ENCODE peak calls at places on chromosomes 11 and 22, in eight cellular contexts. One of them, this sample, is unnamed. For H3K4me1 and H3K36me3, the result is how much of the 10 kb centered on the place peaks cover.

GRCh38 chr11:131871061-131871460 is 500.6 kb downstream of the NTM start:
- DNase-seq in hepatocyte: no peak
- DNase-seq in tibial artery: no peak
- DNase-seq in adrenal gland: no peak
- DNase-seq in endodermal cell: no peak
- DNase-seq in esophagus squamous epithelium: no peak
- DNase-seq in tibial nerve: no peak
- DNase-seq in pancreas: no peak
- DNase-seq in this sample: no peak

GRCh38 chr11:130775306-130776043 is 140.8 kb downstream of the SNX19 start:
- DNase-seq in hepatocyte: peak
- DNase-seq in tibial artery: no peak
- DNase-seq in adrenal gland: no peak
- DNase-seq in endodermal cell: no peak
- DNase-seq in esophagus squamous epithelium: no peak
- DNase-seq in tibial nerve: no peak
- DNase-seq in pancreas: no peak
- DNase-seq in this sample: no peak

GRCh38 chr11:126704144-126704543 is 296.4 kb downstream of the KIRREL3 start:
- DNase-seq in hepatocyte: no peak
- DNase-seq in tibial artery: no peak
- DNase-seq in adrenal gland: no peak
- DNase-seq in endodermal cell: no peak
- DNase-seq in esophagus squamous epithelium: no peak
- DNase-seq in tibial nerve: no peak
- DNase-seq in pancreas: no peak
- DNase-seq in this sample: no peak

GRCh38 chr11:15667127-15667725 is 552.5 kb downstream of the INSC start:
- DNase-seq in hepatocyte: no peak
- DNase-seq in tibial artery: no peak
- DNase-seq in adrenal gland: no peak
- DNase-seq in endodermal cell: peak
- DNase-seq in esophagus squamous epithelium: no peak
- DNase-seq in tibial nerve: no peak
- DNase-seq in pancreas: no peak
- DNase-seq in this sample: no peak

GRCh38 chr11:60251485-60252207 is 8.7 kb upstream of the MS4A4E start:
- DNase-seq in hepatocyte: peak
- DNase-seq in tibial artery: no peak
- DNase-seq in adrenal gland: no peak
- DNase-seq in endodermal cell: peak
- DNase-seq in esophagus squamous epithelium: no peak
- DNase-seq in tibial nerve: peak
- DNase-seq in pancreas: peak
- DNase-seq in this sample: peak

GRCh38 chr22:17489101-17489500 is 74.2 kb upstream of the SLC25A18 start:
- DNase-seq in hepatocyte: no peak
- DNase-seq in tibial artery: no peak
- DNase-seq in adrenal gland: no peak
- DNase-seq in endodermal cell: no peak
- DNase-seq in esophagus squamous epithelium: no peak
- DNase-seq in tibial nerve: no peak
- DNase-seq in pancreas: no peak
- DNase-seq in this sample: no peak

GRCh38 chr11:12053606-12054361 is 45.4 kb upstream of the DKK3 start:
- DNase-seq in hepatocyte: no peak
- DNase-seq in tibial artery: no peak
- DNase-seq in adrenal gland: no peak
- DNase-seq in endodermal cell: no peak
- DNase-seq in esophagus squamous epithelium: no peak
- DNase-seq in tibial nerve: no peak
- DNase-seq in pancreas: no peak
- DNase-seq in this sample: no peak

GRCh38 chr11:79119491-79120284 is 321.1 kb downstream of the TENM4 start:
- DNase-seq in hepatocyte: no peak
- DNase-seq in tibial artery: no peak
- DNase-seq in adrenal gland: no peak
- DNase-seq in endodermal cell: no peak
- DNase-seq in esophagus squamous epithelium: no peak
- DNase-seq in tibial nerve: no peak
- DNase-seq in pancreas: no peak
- DNase-seq in this sample: peak

GRCh38 chr22:32649515-32650200 is 151.8 kb upstream of the TIMP3 start:
- DNase-seq in hepatocyte: peak
- DNase-seq in tibial artery: peak
- DNase-seq in adrenal gland: no peak
- DNase-seq in endodermal cell: no peak
- DNase-seq in esophagus squamous epithelium: no peak
- DNase-seq in tibial nerve: no peak
- DNase-seq in pancreas: no peak
- DNase-seq in this sample: no peak

GRCh38 chr11:65522640-65523322 is 2.1 kb upstream of the SCYL1 start:
- DNase-seq in hepatocyte: no peak
- DNase-seq in tibial artery: peak
- DNase-seq in adrenal gland: no peak
- DNase-seq in endodermal cell: no peak
- DNase-seq in esophagus squamous epithelium: no peak
- DNase-seq in tibial nerve: no peak
- DNase-seq in pancreas: no peak
- DNase-seq in this sample: no peak

GRCh38 chr11:123304828-123305530 is 109.9 kb upstream of the CLMP start:
- DNase-seq in hepatocyte: no peak
- DNase-seq in tibial artery: no peak
- DNase-seq in adrenal gland: no peak
- DNase-seq in endodermal cell: peak
- DNase-seq in esophagus squamous epithelium: no peak
- DNase-seq in tibial nerve: no peak
- DNase-seq in pancreas: no peak
- DNase-seq in this sample: no peak

GRCh38 chr11:77130763-77131513 is 2.9 kb downstream of the MYO7A start:
- DNase-seq in hepatocyte: peak
- DNase-seq in tibial artery: peak
- DNase-seq in adrenal gland: peak
- DNase-seq in endodermal cell: no peak
- DNase-seq in esophagus squamous epithelium: no peak
- DNase-seq in tibial nerve: peak
- DNase-seq in pancreas: peak
- DNase-seq in this sample: peak

GRCh38 chr22:20009582-20010306 is 6.9 kb downstream of the ARVCF start:
- DNase-seq in hepatocyte: no peak
- DNase-seq in tibial artery: peak
- DNase-seq in adrenal gland: no peak
- DNase-seq in endodermal cell: peak
- DNase-seq in esophagus squamous epithelium: no peak
- DNase-seq in tibial nerve: no peak
- DNase-seq in pancreas: no peak
- DNase-seq in this sample: no peak
- H3K27ac ChIP-seq in hepatocyte: no peak
- H3K27ac ChIP-seq in tibial artery: no peak
- H3K27ac ChIP-seq in adrenal gland: no peak
- H3K27ac ChIP-seq in endodermal cell: no peak
- H3K27ac ChIP-seq in esophagus squamous epithelium: no peak
- H3K27ac ChIP-seq in tibial nerve: peak
- H3K27ac ChIP-seq in pancreas: no peak
- H3K27ac ChIP-seq in this sample: no peak

GRCh38 chr11:57901756-57902155 is 121.9 kb upstream of the OR9Q1 start:
- DNase-seq in hepatocyte: no peak
- DNase-seq in tibial artery: no peak
- DNase-seq in adrenal gland: no peak
- DNase-seq in endodermal cell: peak
- DNase-seq in esophagus squamous epithelium: peak
- DNase-seq in tibial nerve: no peak
- DNase-seq in pancreas: no peak
- DNase-seq in this sample: no peak
- H3K4me1 ChIP-seq in hepatocyte: under half
- H3K4me1 ChIP-seq in tibial artery: under half
- H3K4me1 ChIP-seq in adrenal gland: under half
- H3K4me1 ChIP-seq in endodermal cell: under half
- H3K4me1 ChIP-seq in esophagus squamous epithelium: half or more
- H3K4me1 ChIP-seq in tibial nerve: under half
- H3K4me1 ChIP-seq in pancreas: under half
- H3K4me1 ChIP-seq in this sample: under half

DNA sequence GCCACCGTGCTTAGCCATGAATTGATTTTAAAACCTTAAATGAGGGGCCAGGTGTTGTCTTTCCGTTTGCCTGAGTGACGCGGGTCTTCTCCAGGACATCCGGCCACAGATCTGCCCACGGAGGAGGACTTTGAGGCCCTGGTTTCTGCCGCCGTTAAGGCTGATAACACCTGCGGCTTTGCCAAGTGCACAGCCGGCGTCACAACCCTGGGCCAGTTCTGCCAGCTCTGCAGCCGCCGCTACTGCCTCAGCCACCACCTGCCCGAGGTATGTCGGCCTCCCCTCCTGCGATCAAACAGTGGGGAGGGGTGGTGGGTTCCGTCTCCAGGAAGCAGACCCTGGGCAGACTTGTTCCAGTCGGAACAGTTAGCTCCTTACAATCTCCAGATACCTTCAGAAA is 34.4 kb downstream of the IGHMBP2 start:
- DNase-seq in hepatocyte: no peak
- DNase-seq in tibial artery: no peak
- DNase-seq in adrenal gland: no peak
- DNase-seq in endodermal cell: no peak
- DNase-seq in esophagus squamous epithelium: no peak
- DNase-seq in tibial nerve: no peak
- DNase-seq in pancreas: no peak
- DNase-seq in this sample: no peak
- H3K36me3 ChIP-seq in hepatocyte: under half
- H3K36me3 ChIP-seq in tibial artery: half or more
- H3K36me3 ChIP-seq in adrenal gland: under half
- H3K36me3 ChIP-seq in endodermal cell: under half
- H3K36me3 ChIP-seq in esophagus squamous epithelium: under half
- H3K36me3 ChIP-seq in tibial nerve: under half
- H3K36me3 ChIP-seq in pancreas: under half
- H3K36me3 ChIP-seq in this sample: under half

DNA sequence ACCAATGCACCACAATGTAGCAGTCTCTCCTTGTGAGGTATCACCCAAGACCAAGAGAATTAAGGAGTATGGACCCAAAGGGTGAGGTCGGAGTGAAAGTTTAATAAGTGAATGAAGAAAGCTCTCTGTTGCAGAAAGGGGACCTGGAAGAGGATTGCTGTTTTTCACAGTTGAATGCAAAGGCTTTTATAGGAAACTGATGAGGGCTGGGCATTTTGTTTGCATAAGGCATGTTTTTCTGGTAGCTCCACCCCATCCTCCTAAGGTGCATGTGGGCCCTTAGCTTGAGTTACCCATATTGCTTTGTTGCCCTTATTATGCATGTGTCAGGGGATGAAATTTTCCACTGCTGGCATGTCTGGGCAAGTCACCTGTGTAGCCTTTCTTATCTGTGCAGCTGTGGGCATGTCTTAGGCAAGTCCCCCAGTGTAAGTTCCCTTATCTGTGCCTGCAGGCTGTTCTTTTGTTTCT is 64.7 kb downstream of the BDNF start:
- DNase-seq in hepatocyte: no peak
- DNase-seq in tibial artery: no peak
- DNase-seq in adrenal gland: no peak
- DNase-seq in endodermal cell: no peak
- DNase-seq in esophagus squamous epithelium: no peak
- DNase-seq in tibial nerve: no peak
- DNase-seq in pancreas: no peak
- DNase-seq in this sample: no peak
- H3K27ac ChIP-seq in hepatocyte: no peak
- H3K27ac ChIP-seq in tibial artery: no peak
- H3K27ac ChIP-seq in adrenal gland: no peak
- H3K27ac ChIP-seq in endodermal cell: no peak
- H3K27ac ChIP-seq in esophagus squamous epithelium: no peak
- H3K27ac ChIP-seq in tibial nerve: no peak
- H3K27ac ChIP-seq in pancreas: no peak
- H3K27ac ChIP-seq in this sample: no peak

DNA sequence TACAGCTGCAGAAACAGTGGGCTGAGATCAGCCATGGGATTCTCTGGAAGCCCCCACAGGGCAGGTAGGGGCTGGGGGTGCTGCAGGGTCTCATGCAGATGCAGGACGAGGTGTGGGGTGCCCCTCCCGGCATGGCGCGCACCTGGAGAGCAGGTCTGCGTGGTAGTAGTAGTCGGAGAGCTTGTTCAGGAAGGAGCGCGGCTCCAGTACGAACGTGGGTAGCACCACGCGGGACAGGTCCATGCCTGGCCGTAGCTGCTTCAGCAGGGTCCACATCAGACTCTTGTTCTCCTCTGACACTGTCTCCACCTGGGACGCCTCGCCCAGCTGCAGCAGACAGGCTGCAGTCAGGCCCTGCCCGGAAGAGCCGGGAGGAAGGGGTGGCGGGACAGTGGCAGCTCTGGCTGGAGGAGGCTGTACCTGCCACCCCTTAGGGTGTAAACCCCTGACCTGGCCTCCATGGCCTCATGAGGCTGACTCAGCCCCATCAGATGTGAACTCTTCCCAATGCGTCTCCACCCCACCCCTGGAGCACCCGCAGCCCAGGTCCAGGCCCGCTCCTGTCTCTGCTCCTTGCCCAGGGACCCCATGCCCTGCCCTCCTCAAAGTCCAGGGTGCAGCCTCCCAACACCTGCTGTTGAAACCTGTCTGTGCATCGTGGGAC is 47.0 kb upstream of the CARS1 start:
- DNase-seq in hepatocyte: no peak
- DNase-seq in tibial artery: peak
- DNase-seq in adrenal gland: no peak
- DNase-seq in endodermal cell: peak
- DNase-seq in esophagus squamous epithelium: no peak
- DNase-seq in tibial nerve: no peak
- DNase-seq in pancreas: no peak
- DNase-seq in this sample: no peak
- H3K4me1 ChIP-seq in hepatocyte: under half
- H3K4me1 ChIP-seq in tibial artery: under half
- H3K4me1 ChIP-seq in adrenal gland: under half
- H3K4me1 ChIP-seq in endodermal cell: under half
- H3K4me1 ChIP-seq in esophagus squamous epithelium: under half
- H3K4me1 ChIP-seq in tibial nerve: under half
- H3K4me1 ChIP-seq in pancreas: under half
- H3K4me1 ChIP-seq in this sample: under half

DNA sequence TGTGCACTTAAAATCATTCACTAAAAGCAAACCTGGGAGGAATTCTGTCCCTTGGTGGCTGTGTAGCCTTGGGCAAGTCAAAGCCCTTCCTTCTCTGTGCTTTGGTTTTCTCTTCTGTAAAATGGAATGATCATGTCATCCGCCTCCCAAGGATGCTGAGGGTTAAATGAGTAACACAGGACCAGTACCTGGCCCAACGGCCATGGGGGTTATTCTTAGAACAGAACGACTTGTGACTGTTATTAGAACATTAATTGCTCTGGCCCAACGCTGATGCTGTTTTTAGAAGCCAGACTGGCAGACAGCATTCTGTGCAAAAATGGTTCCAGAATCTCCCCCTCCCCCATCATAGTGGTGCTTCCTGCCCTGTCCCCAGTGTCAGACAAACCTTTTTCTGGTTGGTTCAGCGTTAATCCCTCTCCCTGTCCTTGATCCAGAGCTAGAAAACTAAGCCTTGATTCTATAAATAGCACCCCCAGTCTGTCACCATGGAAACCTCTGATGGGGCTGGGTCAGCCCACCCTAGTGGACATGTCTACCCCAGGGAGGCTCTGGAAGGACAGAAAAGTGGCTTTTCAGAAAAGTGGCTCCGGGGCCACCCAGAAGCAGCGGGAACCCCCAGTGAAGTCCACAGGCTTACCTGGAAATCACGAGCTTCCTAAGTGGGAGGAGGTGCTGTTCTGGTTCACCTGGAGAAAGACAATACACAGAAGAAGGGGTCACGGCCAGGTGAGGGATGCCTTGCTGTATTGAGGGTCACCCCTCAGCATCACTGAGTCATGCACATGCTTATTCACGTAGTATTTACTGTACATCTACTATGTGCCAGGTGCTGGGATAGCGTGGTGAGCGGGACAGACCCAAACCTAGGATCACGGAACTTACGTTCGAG is 15.5 kb upstream of the TFIP11 start:
- DNase-seq in hepatocyte: no peak
- DNase-seq in tibial artery: no peak
- DNase-seq in adrenal gland: no peak
- DNase-seq in endodermal cell: no peak
- DNase-seq in esophagus squamous epithelium: no peak
- DNase-seq in tibial nerve: no peak
- DNase-seq in pancreas: no peak
- DNase-seq in this sample: no peak
- H3K36me3 ChIP-seq in hepatocyte: under half
- H3K36me3 ChIP-seq in tibial artery: under half
- H3K36me3 ChIP-seq in adrenal gland: under half
- H3K36me3 ChIP-seq in endodermal cell: half or more
- H3K36me3 ChIP-seq in esophagus squamous epithelium: under half
- H3K36me3 ChIP-seq in tibial nerve: under half
- H3K36me3 ChIP-seq in pancreas: under half
- H3K36me3 ChIP-seq in this sample: under half

This sample was measured in testis.